ENCODE peak calls at places on chromosomes 1 and 21, in ten cellular contexts. C, E, X, S, J, W, U, M, G and T are unnamed samples.

GRCh38 chr1:179728266-179728665 is 14.8 kb upstream of the FAM163A start:
- DNase-seq in C (no peak), E (no peak), X (peak; percentile 16), S (no peak), J (no peak), W (no peak), U (peak; percentile 26), M (no peak), G (no peak), T (no peak)

GRCh38 chr1:151887028-151887427 is 22.3 kb downstream of the THEM4 start:
- DNase-seq in C (no peak), E (peak; percentile 86), X (peak; percentile 52), S (no peak), J (no peak), W (peak; percentile 83), U (peak; percentile 88), M (peak; percentile 64), G (no peak), T (no peak)

GRCh38 chr21:37915941-37916794 is at the start of gene KCNJ6:
- DNase-seq in C (no peak), E (peak; percentile 45), X (peak; percentile 25), S (peak; percentile 63), J (no peak), W (peak; percentile 25), U (no peak), M (peak; percentile 52), G (peak; percentile 46), T (no peak)

GRCh38 chr1:211632808-211633522 is 42.5 kb downstream of the NEK2 start:
- DNase-seq in C (no peak), E (peak; percentile 75), X (peak; percentile 78), S (peak; percentile 44), J (peak; percentile 61), W (peak; percentile 60), U (peak; percentile 35), M (peak; percentile 89), G (no peak), T (peak; percentile 71)

GRCh38 chr1:184801503-184801902 is 46.8 kb upstream of the EDEM3 start:
- DNase-seq in C (no peak), E (peak; percentile 74), X (peak; percentile 20), S (no peak), J (peak; percentile 34), W (peak; percentile 75), U (peak; percentile 36), M (peak; percentile 83), G (no peak), T (no peak)

GRCh38 chr1:89739013-89739843 is 81.6 kb upstream of the LRRC8D start:
- DNase-seq in C (no peak), E (peak; percentile 55), X (peak; percentile 58), S (no peak), J (no peak), W (peak; percentile 69), U (no peak), M (peak; percentile 80), G (no peak), T (no peak)

GRCh38 chr21:39681845-39682244 is 63.1 kb upstream of the IGSF5 start:
- DNase-seq in C (no peak), E (peak; percentile 34), X (peak; percentile 50), S (no peak), J (peak; percentile 91), W (peak; percentile 30), U (no peak), M (peak; percentile 13), G (no peak), T (no peak)

GRCh38 chr1:87927391-87928073 is 598.9 kb downstream of the LMO4 start:
- DNase-seq in C (no peak), E (no peak), X (no peak), S (no peak), J (no peak), W (peak; percentile 23), U (peak; percentile 14), M (no peak), G (no peak), T (no peak)

GRCh38 chr1:2604156-2604853 is 17.7 kb downstream of the PRXL2B start:
- DNase-seq in C (no peak), E (no peak), X (no peak), S (no peak), J (no peak), W (no peak), U (no peak), M (no peak), G (no peak), T (no peak)

GRCh38 chr1:23727362-23727811 is 15.9 kb upstream of the ELOA start:
- DNase-seq in C (no peak), E (peak; percentile 95), X (no peak), S (peak; percentile 92), J (no peak), W (peak; percentile 76), U (no peak), M (peak; percentile 91), G (no peak), T (peak; percentile 68)

GRCh38 chr1:39109653-39110052 is 83.5 kb downstream of the NDUFS5 start:
- DNase-seq in C (no peak), E (no peak), X (no peak), S (no peak), J (no peak), W (no peak), U (no peak), M (no peak), G (no peak), T (no peak)

GRCh38 chr1:39105841-39106765 is 80.0 kb downstream of the NDUFS5 start:
- DNase-seq in C (peak; percentile 45), E (peak; percentile 67), X (no peak), S (peak; percentile 65), J (no peak), W (peak; percentile 55), U (peak; percentile 47), M (no peak), G (no peak), T (peak; percentile 48)

GRCh38 chr1:39110325-39110851 is 84.2 kb downstream of the NDUFS5 start:
- DNase-seq in C (no peak), E (peak; percentile 92), X (peak; percentile 66), S (no peak), J (peak; percentile 69), W (peak; percentile 96), U (no peak), M (peak; percentile 76), G (no peak), T (no peak)

GRCh38 chr1:39106949-39107740 is 81.0 kb downstream of the NDUFS5 start:
- DNase-seq in C (no peak), E (no peak), X (no peak), S (no peak), J (no peak), W (no peak), U (no peak), M (no peak), G (no peak), T (no peak)

DNA sequence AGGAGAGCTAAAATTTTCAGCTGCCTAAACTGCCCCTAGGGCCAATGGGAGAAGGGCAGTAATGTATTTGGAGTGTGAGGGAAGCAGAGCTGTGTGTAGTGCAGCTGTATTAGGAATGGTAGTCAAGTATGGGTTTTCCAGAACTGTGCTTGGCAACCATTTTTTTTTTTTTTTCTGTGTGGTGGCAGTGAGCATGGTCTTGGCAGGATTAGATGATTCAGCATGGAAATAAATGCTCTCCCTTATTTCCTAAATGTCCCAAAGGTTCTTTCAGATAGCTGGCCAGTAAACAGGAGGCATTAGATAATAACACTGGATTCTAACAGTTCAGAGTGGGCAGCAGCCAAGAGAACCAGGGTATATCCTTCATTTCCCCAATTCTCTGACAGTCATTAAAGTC is 81.7 kb downstream of the NDUFS5 start:
- DNase-seq in C (no peak), E (no peak), X (no peak), S (no peak), J (no peak), W (peak; percentile 30), U (no peak), M (no peak), G (no peak), T (no peak)
- H3K4me3 ChIP-seq in C (no peak overlapping the region), E (peak overlapping the region; percentile 92), X (peak overlapping the region; percentile 80), S (peak overlapping the region; percentile 87), J (peak overlapping the region; percentile 79), W (peak overlapping the region; percentile 78), U (peak overlapping the region; percentile 86), M (peak overlapping the region; percentile 95), G (peak overlapping the region; percentile 81), T (peak overlapping the region; percentile 80)

GRCh38 chr1:147840909-147841308 is 61.7 kb upstream of the GJA8 start:
- DNase-seq in C (peak; percentile 7), E (no peak), X (peak; percentile 14), S (no peak), J (no peak), W (no peak), U (no peak), M (peak; percentile 9), G (peak; percentile 10), T (no peak)
- TF ChIP-seq CTCF in C (peak; percentile 26), E (peak; percentile 31), X (peak; percentile 39), S (peak; percentile 7), J (peak; percentile 8), W (no peak), U (peak; percentile 36), M (peak; percentile 13), G (no peak), T (no peak)

GRCh38 chr1:38512024-38512623 is 347.4 kb downstream of the RRAGC start:
- DNase-seq in C (no peak), E (no peak), X (no peak), S (no peak), J (no peak), W (no peak), U (no peak), M (no peak), G (no peak), T (no peak)

GRCh38 chr1:38512789-38513188 is 346.8 kb downstream of the RRAGC start:
- DNase-seq in C (no peak), E (no peak), X (no peak), S (peak; percentile 55), J (no peak), W (no peak), U (no peak), M (no peak), G (no peak), T (no peak)

GRCh38 chr1:38507563-38507962 is 352.0 kb downstream of the RRAGC start:
- DNase-seq in C (no peak), E (no peak), X (no peak), S (no peak), J (no peak), W (no peak), U (no peak), M (no peak), G (no peak), T (no peak)

GRCh38 chr1:38505950-38506349 is 353.6 kb downstream of the RRAGC start:
- DNase-seq in C (peak; percentile 6), E (no peak), X (no peak), S (no peak), J (no peak), W (no peak), U (no peak), M (no peak), G (no peak), T (no peak)

DNA sequence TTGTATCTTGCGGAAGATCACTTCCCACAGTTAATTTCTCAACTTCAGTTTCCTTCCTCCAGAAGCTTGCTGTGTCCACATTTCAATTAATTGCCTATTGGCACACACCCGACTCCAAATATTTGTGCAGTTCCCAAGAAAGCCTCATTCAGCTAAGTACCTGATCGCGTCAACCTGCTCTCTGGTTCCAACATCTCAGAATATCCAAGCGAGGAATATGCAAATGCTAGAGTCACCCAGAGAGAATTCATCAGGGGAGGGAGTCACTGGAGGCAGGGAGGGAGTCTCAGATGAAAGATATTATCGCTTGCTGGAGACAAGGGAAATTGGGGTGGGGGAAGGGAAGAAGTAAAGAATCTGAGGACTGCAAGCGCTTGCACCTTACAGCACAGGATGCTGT is 351.3 kb downstream of the RRAGC start:
- DNase-seq in C (no peak), E (no peak), X (no peak), S (no peak), J (no peak), W (no peak), U (no peak), M (no peak), G (no peak), T (no peak)
- H3K4me3 ChIP-seq in C (no peak overlapping the region), E (no peak overlapping the region), X (no peak overlapping the region), S (no peak overlapping the region), J (no peak overlapping the region), W (no peak overlapping the region), U (no peak overlapping the region), M (no peak overlapping the region), G (no peak overlapping the region), T (no peak overlapping the region)

GRCh38 chr1:10888289-10888688 is 91.8 kb upstream of the CASZ1 start:
- DNase-seq in C (no peak), E (no peak), X (no peak), S (no peak), J (no peak), W (no peak), U (no peak), M (no peak), G (no peak), T (no peak)
- TF ChIP-seq CTCF in C (no peak), E (no peak), X (peak; percentile 7), S (no peak), J (no peak), W (no peak), U (no peak), M (no peak), G (no peak), T (no peak)